ENCODE peak calls at places on chromosomes 11 and 22, in nine cellular contexts. G, W, M, C, J, L, E, P and R are unnamed samples.

GRCh38 chr11:35615911-35616900 is 2.1 kb upstream of the FJX1 start:
- DNase-seq in G (no peak), W (no peak), M (no peak), C (no peak), J (peak; percentile 68), L (peak; percentile 52), E (peak; percentile 78), P (peak; percentile 27), R (no peak)

GRCh38 chr22:38824587-38824986 is 19.2 kb downstream of the NPTXR start:
- DNase-seq in G (peak; percentile 49), W (no peak), M (peak; percentile 91), C (peak; percentile 59), J (peak; percentile 62), L (peak; percentile 31), E (peak; percentile 79), P (peak; percentile 81), R (peak; percentile 90)

GRCh38 chr22:37996079-37996478 is 11.7 kb upstream of the SOX10 start:
- DNase-seq in G (peak; percentile 32), W (no peak), M (no peak), C (no peak), J (no peak), L (no peak), E (no peak), P (no peak), R (no peak)

GRCh38 chr11:783581-784015 is 6.3 kb downstream of the CEND1 start:
- DNase-seq in G (peak; percentile 72), W (no peak), M (peak; percentile 84), C (no peak), J (peak; percentile 90), L (no peak), E (peak; percentile 93), P (peak; percentile 81), R (peak; percentile 88)

GRCh38 chr11:20293992-20294391 is 69.5 kb upstream of the HTATIP2 start:
- DNase-seq in G (no peak), W (no peak), M (no peak), C (no peak), J (no peak), L (no peak), E (no peak), P (no peak), R (no peak)

GRCh38 chr11:105357764-105358163 is 218.2 kb upstream of the CARD18 start:
- DNase-seq in G (no peak), W (no peak), M (no peak), C (no peak), J (peak; percentile 11), L (no peak), E (peak; percentile 72), P (peak; percentile 8), R (no peak)

GRCh38 chr11:19652976-19653375 is 59.7 kb upstream of the NAV2 start:
- DNase-seq in G (no peak), W (no peak), M (no peak), C (no peak), J (no peak), L (no peak), E (no peak), P (no peak), R (no peak)

GRCh38 chr22:28978863-28979799 is 82.5 kb downstream of the C22orf31 start:
- DNase-seq in G (no peak), W (no peak), M (no peak), C (no peak), J (no peak), L (no peak), E (no peak), P (no peak), R (no peak)

GRCh38 chr11:2924381-2924780 is 4.8 kb downstream of the PHLDA2 start:
- DNase-seq in G (peak; percentile 45), W (no peak), M (no peak), C (no peak), J (no peak), L (no peak), E (no peak), P (peak; percentile 92), R (no peak)

GRCh38 chr11:68276864-68277263 is 5.1 kb upstream of the C11orf24 start:
- DNase-seq in G (no peak), W (no peak), M (no peak), C (no peak), J (no peak), L (no peak), E (no peak), P (no peak), R (no peak)

GRCh38 chr11:119062779-119063178 is 4.8 kb upstream of the VPS11 start:
- DNase-seq in G (no peak), W (no peak), M (no peak), C (no peak), J (peak; percentile 57), L (no peak), E (peak; percentile 82), P (no peak), R (no peak)

GRCh38 chr11:45285931-45286632 is at the start of gene SYT13:
- DNase-seq in G (peak; percentile 45), W (no peak), M (peak; percentile 57), C (no peak), J (no peak), L (peak; percentile 62), E (no peak), P (peak; percentile 83), R (peak; percentile 79)

GRCh38 chr11:72229336-72229924 is 4.9 kb downstream of the INPPL1 start:
- DNase-seq in G (no peak), W (no peak), M (no peak), C (peak; percentile 41), J (no peak), L (no peak), E (no peak), P (no peak), R (no peak)

GRCh38 chr11:925496-926301 is at the start of gene AP2A2:
- DNase-seq in G (peak; percentile 94), W (no peak), M (peak; percentile 95), C (peak; percentile 91), J (peak; percentile 90), L (peak; percentile 84), E (peak; percentile 94), P (peak; percentile 92), R (peak; percentile 93)

GRCh38 chr11:64856382-64857227 is 12.2 kb upstream of the CDC42BPG start:
- DNase-seq in G (peak; percentile 60), W (no peak), M (no peak), C (no peak), J (peak; percentile 87), L (peak; percentile 81), E (peak; percentile 64), P (peak; percentile 40), R (no peak)
- TF ChIP-seq CTCF in G (no peak), W (no peak), M (no peak), C (no peak), J (no peak), L (no peak), E (peak; percentile 2), P (no peak), R (no peak)

DNA sequence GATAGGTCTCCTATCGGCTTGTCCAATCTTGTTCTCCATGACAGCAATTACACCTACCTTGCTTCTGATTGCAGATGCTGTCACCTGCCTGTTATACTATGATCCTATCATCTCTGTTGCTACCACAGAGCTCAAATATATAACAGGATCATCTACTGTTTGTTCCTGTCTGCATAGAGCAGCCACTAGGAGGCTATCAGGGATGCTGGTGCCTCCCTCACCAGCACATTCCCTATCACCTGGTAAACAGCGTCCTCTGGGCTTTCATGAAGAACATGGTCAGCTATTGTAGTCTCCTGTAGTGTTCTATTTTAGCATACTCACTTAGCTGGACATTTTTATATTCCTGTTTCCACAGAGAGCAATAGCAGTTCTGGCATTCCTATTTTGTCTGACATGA is 87.8 kb upstream of the FAT3 start:
- DNase-seq in G (no peak), W (no peak), M (peak; percentile 9), C (no peak), J (no peak), L (no peak), E (no peak), P (no peak), R (no peak)
- TF ChIP-seq CTCF in G (no peak), W (no peak), M (no peak), C (peak; percentile 21), J (no peak), L (peak; percentile 16), E (no peak), P (no peak), R (no peak)

GRCh38 chr22:36918730-36919129 is 5.3 kb downstream of the CSF2RB start:
- DNase-seq in G (no peak), W (no peak), M (no peak), C (no peak), J (no peak), L (no peak), E (no peak), P (no peak), R (no peak)
- TF ChIP-seq CTCF in G (no peak), W (no peak), M (no peak), C (no peak), J (no peak), L (no peak), E (no peak), P (no peak), R (no peak)

GRCh38 chr11:120135838-120136237 is 2.1 kb downstream of the TRIM29 start:
- DNase-seq in G (no peak), W (no peak), M (no peak), C (no peak), J (no peak), L (no peak), E (no peak), P (no peak), R (no peak)

GRCh38 chr11:120137187-120137610 is 714 bp downstream of the TRIM29 start:
- DNase-seq in G (no peak), W (no peak), M (peak; percentile 1), C (no peak), J (no peak), L (no peak), E (no peak), P (no peak), R (no peak)

GRCh38 chr11:120136356-120136755 is 1.6 kb downstream of the TRIM29 start:
- DNase-seq in G (no peak), W (no peak), M (peak; percentile 4), C (peak; percentile 15), J (no peak), L (no peak), E (no peak), P (no peak), R (no peak)

GRCh38 chr11:120139316-120140069 is 1.6 kb upstream of the TRIM29 start:
- DNase-seq in G (no peak), W (no peak), M (no peak), C (peak; percentile 38), J (no peak), L (no peak), E (no peak), P (no peak), R (no peak)

DNA sequence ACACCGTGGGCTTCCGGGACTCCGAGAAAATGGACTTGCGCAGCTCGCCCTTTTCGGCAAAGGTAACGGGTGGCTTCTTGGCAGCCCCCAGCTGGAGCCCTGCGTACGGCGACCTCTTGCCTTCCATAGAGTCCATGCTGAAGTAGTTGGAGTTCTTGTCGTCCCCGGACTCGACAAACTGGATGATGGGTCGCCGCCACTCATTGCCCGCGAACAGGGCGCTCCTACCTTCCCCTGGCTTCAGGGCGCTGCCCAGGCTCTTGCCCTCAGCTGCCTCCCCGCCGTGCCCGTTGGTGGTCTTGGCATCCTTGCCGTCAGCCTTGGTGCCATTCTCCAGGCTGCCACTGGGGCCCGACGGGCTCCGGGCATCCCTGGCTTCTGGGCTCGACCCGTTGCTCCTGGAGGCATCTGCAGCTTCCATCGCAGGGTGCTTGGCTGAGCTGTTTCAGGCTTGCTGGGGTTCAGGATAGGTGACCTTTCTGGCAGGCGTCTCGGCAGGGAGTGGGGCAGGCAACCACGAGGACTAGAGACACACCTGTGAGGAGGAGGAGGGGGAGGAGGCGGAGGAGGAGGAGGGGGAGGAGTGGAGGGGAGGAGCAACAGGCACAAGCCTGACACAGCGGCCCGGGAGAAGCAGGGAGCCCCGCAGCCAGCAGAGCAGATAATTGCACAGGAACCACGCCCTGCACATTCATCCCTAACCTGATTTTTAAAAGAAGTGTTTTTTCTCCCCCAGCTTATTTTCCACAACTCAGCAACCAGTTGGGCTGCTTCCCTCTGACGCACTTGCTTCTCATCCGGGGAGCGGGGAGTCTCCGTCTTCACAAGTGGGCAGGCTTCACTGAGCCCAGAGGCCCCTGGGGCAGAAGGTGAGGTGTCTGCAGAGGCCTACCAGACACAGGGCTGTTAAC is at the start of gene TRIM29:
- DNase-seq in G (no peak), W (no peak), M (peak; percentile 1), C (peak; percentile 39), J (no peak), L (no peak), E (no peak), P (peak; percentile 56), R (no peak)
- TF ChIP-seq CTCF in G (no peak), W (no peak), M (no peak), C (no peak), J (no peak), L (no peak), E (no peak), P (no peak), R (no peak)